ENCODE peak calls at places on chromosome 11, in nine cellular contexts. H, J, I, Q, L, S, O, T and Z are unnamed samples.
A peak's percentile ranks its signal among the peaks of the same experiment; 100 is the strongest.

GRCh38 chr11:955154-956049 is 29.7 kb downstream of the AP2A2 start:
- DNase-seq in H (no peak), J (no peak), I (no peak), Q (no peak), L (no peak), S (no peak), O (no peak), T (peak; percentile 79), Z (no peak)

GRCh38 chr11:79253280-79253679 is 187.6 kb downstream of the TENM4 start:
- DNase-seq in H (no peak), J (no peak), I (no peak), Q (no peak), L (no peak), S (peak; percentile 90), O (no peak), T (no peak), Z (no peak)

GRCh38 chr11:15034687-15035267 is 38.6 kb upstream of the CALCB start:
- DNase-seq in H (no peak), J (no peak), I (no peak), Q (no peak), L (no peak), S (no peak), O (no peak), T (no peak), Z (peak; percentile 55)

GRCh38 chr11:61494341-61495038 is 14.1 kb upstream of the LRRC10B start:
- DNase-seq in H (no peak), J (peak; percentile 57), I (peak; percentile 51), Q (no peak), L (no peak), S (no peak), O (no peak), T (no peak), Z (no peak)

GRCh38 chr11:33668951-33669596 is 31.6 kb downstream of the C11orf91 start:
- DNase-seq in H (no peak), J (no peak), I (no peak), Q (no peak), L (no peak), S (no peak), O (no peak), T (no peak), Z (no peak)

GRCh38 chr11:7485854-7486425 is 634 bp downstream of the OLFML1 start:
- DNase-seq in H (no peak), J (no peak), I (no peak), Q (no peak), L (no peak), S (no peak), O (no peak), T (no peak), Z (no peak)

GRCh38 chr11:117080370-117080769 is 17.9 kb downstream of the SIK3 start:
- DNase-seq in H (no peak), J (no peak), I (no peak), Q (no peak), L (no peak), S (no peak), O (no peak), T (no peak), Z (no peak)

GRCh38 chr11:62208785-62209144 is 292 bp downstream of the SCGB2A1 start:
- DNase-seq in H (no peak), J (no peak), I (no peak), Q (no peak), L (no peak), S (no peak), O (no peak), T (no peak), Z (no peak)

GRCh38 chr11:61699737-61700160 is 19.6 kb downstream of the DAGLA start:
- DNase-seq in H (no peak), J (peak; percentile 62), I (no peak), Q (no peak), L (no peak), S (peak; percentile 19), O (no peak), T (no peak), Z (no peak)

GRCh38 chr11:121810291-121810690 is 305.7 kb downstream of the BLID start:
- DNase-seq in H (no peak), J (no peak), I (peak; percentile 68), Q (no peak), L (no peak), S (no peak), O (no peak), T (no peak), Z (no peak)

GRCh38 chr11:20035701-20036601 is 124.3 kb downstream of the DBX1 start:
- DNase-seq in H (no peak), J (no peak), I (peak; percentile 97), Q (no peak), L (no peak), S (no peak), O (no peak), T (no peak), Z (no peak)

GRCh38 chr11:130477646-130478203 is 29.3 kb downstream of the ADAMTS15 start:
- DNase-seq in H (no peak), J (no peak), I (peak; percentile 59), Q (no peak), L (no peak), S (no peak), O (no peak), T (no peak), Z (no peak)
- H3K27ac ChIP-seq in H (peak overlapping the region; percentile 71), J (peak overlapping the region; percentile 73), I (peak overlapping the region; percentile 83), Q (no peak overlapping the region), L (no peak overlapping the region), S (no peak overlapping the region), O (peak overlapping the region; percentile 69), T (no peak overlapping the region), Z (peak overlapping the region; percentile 62)

DNA sequence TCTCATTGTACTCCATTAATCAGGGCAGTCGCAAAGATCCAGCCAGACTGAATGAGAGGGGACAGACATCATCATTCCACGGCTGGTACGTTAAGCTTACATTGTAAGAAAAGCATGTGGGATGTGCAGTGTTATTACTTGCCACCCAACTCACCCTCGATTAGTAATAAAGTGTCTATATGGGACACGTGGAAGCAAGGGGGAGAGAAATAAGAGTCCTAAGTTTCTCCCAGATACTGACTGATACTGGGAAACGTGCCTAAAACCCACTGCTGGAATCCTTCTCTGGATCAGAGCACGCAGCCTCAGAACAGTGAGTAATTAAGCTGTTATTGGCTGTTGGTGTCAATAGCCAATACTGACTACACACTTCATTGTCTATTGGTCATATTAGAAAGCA is 537.7 kb upstream of the B3GAT1 start:
- DNase-seq in H (no peak), J (no peak), I (peak; percentile 24), Q (no peak), L (no peak), S (no peak), O (no peak), T (no peak), Z (no peak)
- H3K27ac ChIP-seq in H (no peak overlapping the region), J (no peak overlapping the region), I (peak overlapping the region; percentile 20), Q (peak overlapping the region; percentile 95), L (no peak overlapping the region), S (no peak overlapping the region), O (no peak overlapping the region), T (no peak overlapping the region), Z (no peak overlapping the region)

GRCh38 chr11:107563702-107564101 is 1.8 kb downstream of the ALKBH8 start:
- DNase-seq in H (peak; percentile 28), J (no peak), I (peak; percentile 69), Q (peak; percentile 90), L (peak; percentile 66), S (no peak), O (no peak), T (peak; percentile 83), Z (no peak)

GRCh38 chr11:107565219-107565937 is at the start of gene ALKBH8:
- DNase-seq in H (peak; percentile 65), J (peak; percentile 76), I (peak; percentile 63), Q (peak; percentile 97), L (peak; percentile 78), S (peak; percentile 74), O (peak; percentile 82), T (peak; percentile 37), Z (peak; percentile 82)

GRCh38 chr11:107564877-107565218 is 687 bp downstream of the ALKBH8 start:
- DNase-seq in H (no peak), J (no peak), I (no peak), Q (no peak), L (no peak), S (no peak), O (no peak), T (no peak), Z (no peak)

GRCh38 chr11:107561688-107562087 is 3.8 kb downstream of the ALKBH8 start:
- DNase-seq in H (no peak), J (no peak), I (no peak), Q (no peak), L (no peak), S (no peak), O (no peak), T (peak; percentile 82), Z (no peak)

DNA sequence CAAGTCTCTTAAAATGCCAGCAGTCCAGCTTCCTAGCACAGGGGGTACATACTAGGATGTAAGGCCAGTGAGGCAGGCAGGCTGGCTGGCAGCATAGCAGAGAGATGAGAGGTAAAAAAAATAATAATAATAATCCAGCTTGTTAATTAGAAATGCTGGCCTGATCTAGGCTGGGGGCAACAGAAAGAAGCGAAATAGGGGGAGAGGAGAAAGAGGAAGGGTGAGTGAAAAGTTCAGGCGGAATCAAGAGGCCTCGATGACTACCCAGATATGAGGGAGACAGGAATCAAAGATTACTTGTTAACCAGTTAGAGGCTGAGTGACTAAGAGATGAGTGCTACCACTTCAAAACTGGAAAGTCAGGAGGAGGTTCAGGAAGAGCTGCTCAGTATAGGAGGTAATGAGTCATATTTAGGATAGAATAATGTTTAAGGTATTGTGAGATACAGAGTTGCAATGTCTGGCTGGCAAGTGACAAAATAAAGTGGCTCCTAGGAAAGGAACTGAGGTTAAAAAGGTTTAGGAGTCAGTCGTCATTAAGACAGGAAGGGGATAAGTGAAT is 2.8 kb downstream of the ALKBH8 start:
- DNase-seq in H (no peak), J (no peak), I (peak; percentile 51), Q (no peak), L (no peak), S (no peak), O (no peak), T (peak; percentile 52), Z (no peak)
- H3K27ac ChIP-seq in H (no peak overlapping the region), J (no peak overlapping the region), I (peak overlapping the region; percentile 69), Q (peak overlapping the region; percentile 81), L (no peak overlapping the region), S (no peak overlapping the region), O (no peak overlapping the region), T (no peak overlapping the region), Z (peak overlapping the region; percentile 41)

GRCh38 chr11:118277312-118277711 is 13.2 kb upstream of the MPZL2 start:
- DNase-seq in H (no peak), J (no peak), I (no peak), Q (no peak), L (no peak), S (no peak), O (no peak), T (no peak), Z (no peak)

GRCh38 chr11:118274184-118274583 is 10.1 kb upstream of the MPZL2 start:
- DNase-seq in H (no peak), J (no peak), I (no peak), Q (no peak), L (no peak), S (no peak), O (no peak), T (no peak), Z (no peak)

GRCh38 chr11:118275184-118275583 is 11.1 kb upstream of the MPZL2 start:
- DNase-seq in H (no peak), J (no peak), I (no peak), Q (no peak), L (no peak), S (no peak), O (no peak), T (peak; percentile 21), Z (no peak)

GRCh38 chr11:118272001-118272400 is 7.9 kb upstream of the MPZL2 start:
- DNase-seq in H (no peak), J (no peak), I (no peak), Q (no peak), L (no peak), S (no peak), O (no peak), T (no peak), Z (no peak)

GRCh38 chr11:118276422-118276821 is 12.3 kb upstream of the MPZL2 start:
- DNase-seq in H (no peak), J (no peak), I (no peak), Q (no peak), L (no peak), S (no peak), O (no peak), T (no peak), Z (no peak)
- H3K27ac ChIP-seq in H (no peak overlapping the region), J (no peak overlapping the region), I (no peak overlapping the region), Q (no peak overlapping the region), L (no peak overlapping the region), S (no peak overlapping the region), O (no peak overlapping the region), T (no peak overlapping the region), Z (no peak overlapping the region)